ENCODE peak calls at places on chromosome 3, in seven cellular contexts. W is body of pancreas, J is suprapubic skin, G is IMR-90, P is psoas muscle, I is colonic mucosa, X is K562. E is an unnamed sample.

GRCh38 chr3:94423566-94423965 is 360.7 kb downstream of the NSUN3 start:
- DNase-seq in W (no peak), J (no peak), G (peak; percentile 85), P (no peak), I (no peak), X (no peak), E (no peak)

GRCh38 chr3:149965278-149965677 is 5.4 kb downstream of the PFN2 start:
- DNase-seq in W (no peak), J (no peak), G (no peak), P (no peak), I (no peak), X (no peak), E (no peak)

GRCh38 chr3:106088270-106088669 is 219.5 kb upstream of the CBLB start:
- DNase-seq in W (no peak), J (no peak), G (peak; percentile 24), P (no peak), I (no peak), X (no peak), E (no peak)

GRCh38 chr3:51712511-51712931 is 5.7 kb downstream of the GRM2 start:
- DNase-seq in W (no peak), J (no peak), G (no peak), P (no peak), I (peak; percentile 7), X (no peak), E (no peak)

GRCh38 chr3:13708301-13708700 is 159.4 kb downstream of the FBLN2 start:
- DNase-seq in W (peak; percentile 3), J (peak; percentile 29), G (no peak), P (no peak), I (peak; percentile 5), X (no peak), E (peak; percentile 23)

GRCh38 chr3:60189304-60189703 is 1061.9 kb downstream of the FHIT start:
- DNase-seq in W (no peak), J (no peak), G (no peak), P (no peak), I (no peak), X (peak; percentile 3), E (no peak)

GRCh38 chr3:66490214-66490613 is 10.6 kb downstream of the LRIG1 start:
- DNase-seq in W (no peak), J (no peak), G (peak; percentile 87), P (no peak), I (peak; percentile 58), X (no peak), E (no peak)

GRCh38 chr3:182364723-182365650 is 428.3 kb upstream of the ATP11B start:
- DNase-seq in W (peak; percentile 20), J (no peak), G (no peak), P (peak; percentile 14), I (no peak), X (peak; percentile 91), E (no peak)

GRCh38 chr3:182524711-182525401 is 268.4 kb upstream of the ATP11B start:
- DNase-seq in W (no peak), J (no peak), G (no peak), P (no peak), I (peak; percentile 20), X (no peak), E (no peak)

GRCh38 chr3:126998320-126998719 is 15.4 kb downstream of the PLXNA1 start:
- DNase-seq in W (no peak), J (no peak), G (no peak), P (no peak), I (no peak), X (no peak), E (no peak)

GRCh38 chr3:141094851-141095545 is 43.9 kb downstream of the SPSB4 start:
- DNase-seq in W (peak; percentile 73), J (no peak), G (peak; percentile 9), P (peak; percentile 81), I (peak; percentile 40), X (no peak), E (peak; percentile 87)

GRCh38 chr3:45313743-45314403 is 74.5 kb upstream of the LARS2 start:
- DNase-seq in W (no peak), J (peak; percentile 29), G (no peak), P (no peak), I (no peak), X (no peak), E (no peak)

GRCh38 chr3:124318650-124319049 is 326.7 kb upstream of the ROPN1 start:
- DNase-seq in W (no peak), J (no peak), G (no peak), P (no peak), I (no peak), X (no peak), E (no peak)

GRCh38 chr3:60512506-60512905 is 738.7 kb downstream of the FHIT start:
- DNase-seq in W (no peak), J (no peak), G (no peak), P (no peak), I (no peak), X (no peak), E (no peak)

GRCh38 chr3:123816673-123817207 is 67.4 kb downstream of the MYLK start:
- DNase-seq in W (no peak), J (no peak), G (peak; percentile 90), P (no peak), I (no peak), X (no peak), E (no peak)

GRCh38 chr3:45688194-45688881 is 858 bp upstream of the SACM1L start:
- DNase-seq in W (peak; percentile 23), J (no peak), G (peak; percentile 33), P (no peak), I (peak; percentile 54), X (peak; percentile 82), E (no peak)

GRCh38 chr3:64880926-64881325 is 193.1 kb upstream of the ADAMTS9 start:
- DNase-seq in W (no peak), J (no peak), G (no peak), P (no peak), I (no peak), X (no peak), E (no peak)

GRCh38 chr3:172760406-172760805 is 9.9 kb downstream of the ECT2 start:
- DNase-seq in W (no peak), J (no peak), G (peak; percentile 66), P (no peak), I (no peak), X (no peak), E (no peak)

GRCh38 chr3:112403101-112403500 is 70.1 kb downstream of the CD200 start:
- DNase-seq in W (no peak), J (no peak), G (no peak), P (no peak), I (no peak), X (no peak), E (no peak)
- H3K27ac ChIP-seq in W (no peak overlapping the region), J (no peak overlapping the region), G (no peak overlapping the region), P (no peak overlapping the region), I (peak overlapping the region; percentile 43), X (no peak overlapping the region), E (no peak overlapping the region)

DNA sequence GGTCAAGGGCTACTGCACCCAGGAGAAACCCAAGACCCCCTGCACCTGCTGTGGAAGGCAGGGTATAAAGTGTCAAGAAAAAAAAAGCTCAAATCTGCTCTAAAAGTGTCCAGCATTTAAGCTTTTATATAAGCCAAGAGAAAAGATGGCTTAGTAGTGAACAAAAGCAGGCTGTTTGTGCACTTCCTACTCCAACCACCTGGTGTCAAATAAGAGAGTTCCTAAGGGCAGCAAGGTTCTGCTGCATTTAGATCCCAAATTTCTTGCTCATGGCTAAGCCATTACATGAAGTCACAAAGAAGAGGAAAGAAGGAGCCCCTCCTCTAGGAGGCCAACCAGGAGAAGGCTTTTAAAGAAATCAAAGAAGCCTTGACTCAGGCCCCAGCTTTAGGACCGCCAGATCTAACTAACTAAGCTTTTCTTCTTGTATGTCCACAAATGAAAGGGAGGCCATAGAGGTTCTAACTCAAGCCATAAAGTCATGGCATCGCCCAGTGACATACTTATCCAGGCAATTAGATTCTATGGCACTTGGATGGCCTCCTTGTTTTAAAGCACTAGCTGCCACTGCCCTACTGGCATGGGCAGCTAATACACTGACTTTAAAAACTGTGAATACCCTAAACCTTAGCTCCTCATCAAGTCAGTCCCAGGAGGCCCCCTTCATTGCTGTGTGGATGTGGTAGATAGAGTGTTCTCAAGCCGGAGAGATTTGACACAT is 17.1 kb downstream of the CCR4 start:
- DNase-seq in W (no peak), J (no peak), G (no peak), P (no peak), I (no peak), X (no peak), E (no peak)
- TF ChIP-seq CTCF in W (no peak), J (no peak), G (no peak), P (no peak), I (no peak), X (no peak), E (no peak)

GRCh38 chr3:46811615-46812236 is 51.5 kb downstream of the MYL3 start:
- DNase-seq in W (peak; percentile 71), J (no peak), G (no peak), P (no peak), I (no peak), X (peak; percentile 41), E (no peak)

DNA sequence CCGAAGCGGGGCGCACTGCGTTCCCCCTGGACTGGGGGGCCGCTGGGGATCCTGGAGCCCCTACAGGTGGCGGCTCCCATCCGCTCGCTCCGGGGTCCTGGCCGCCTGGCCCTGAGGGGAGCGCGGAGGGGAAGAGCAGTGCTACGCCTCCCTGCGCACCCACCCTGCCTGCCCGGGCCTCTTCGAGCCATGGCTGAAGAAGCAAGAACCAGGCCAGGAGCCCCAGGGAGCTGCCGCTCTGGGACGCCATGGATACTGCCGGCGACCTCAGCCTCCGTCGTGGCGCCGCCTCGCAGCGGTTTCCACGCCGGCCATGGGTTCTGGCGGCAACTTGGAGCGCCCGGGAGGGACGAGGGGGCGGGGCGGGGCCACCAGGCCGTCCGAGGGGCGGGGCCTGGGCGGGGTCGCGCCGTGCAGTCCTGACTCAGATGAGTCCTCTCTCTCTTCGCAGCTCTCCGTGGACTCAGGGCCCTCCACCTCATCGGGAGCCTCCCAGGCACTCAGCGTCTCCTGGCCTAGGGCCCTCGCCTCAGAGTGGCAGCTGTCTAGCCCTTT is 50.9 kb downstream of the MYL3 start:
- DNase-seq in W (peak; percentile 88), J (no peak), G (peak; percentile 29), P (peak; percentile 81), I (peak; percentile 78), X (peak; percentile 89), E (no peak)
- H3K4me3 ChIP-seq in W (peak overlapping the region; percentile 26), J (peak overlapping the region; percentile 44), G (peak overlapping the region; percentile 36), P (peak overlapping the region; percentile 58), I (peak overlapping the region; percentile 39), X (peak overlapping the region; percentile 9), E (peak overlapping the region; percentile 16)

GRCh38 chr3:4506559-4507009 is 13.4 kb downstream of the ITPR1 start:
- DNase-seq in W (no peak), J (no peak), G (no peak), P (no peak), I (no peak), X (no peak), E (no peak)
- H3K27ac ChIP-seq in W (no peak overlapping the region), J (no peak overlapping the region), G (no peak overlapping the region), P (no peak overlapping the region), I (no peak overlapping the region), X (peak overlapping the region; percentile 11), E (no peak overlapping the region)